ENCODE peak calls at places on chromosomes 2 and 18, in eight cellular contexts. R, V, N, E, G, Q, K and U are unnamed samples.

GRCh38 chr2:70966681-70967080 is 11.7 kb upstream of the ANKRD53 start:
- DNase-seq in E (no peak), K (no peak), Q (no peak), N (no peak), R (no peak), G (no peak), V (no peak), U (no peak)

GRCh38 chr2:154452906-154453493 is 245.5 kb upstream of the KCNJ3 start:
- DNase-seq in R (peak), E (peak), K (no peak), Q (no peak), V (no peak), N (no peak), G (peak), U (no peak)

GRCh38 chr2:218015831-218016521 is 13.2 kb upstream of the TNS1 start:
- DNase-seq in Q (no peak), N (peak), G (no peak), V (peak), E (no peak), K (no peak), R (no peak), U (no peak)

GRCh38 chr2:135132314-135132713 is 80.2 kb downstream of the RAB3GAP1 start:
- DNase-seq in E (no peak), G (no peak), R (peak), N (no peak), K (no peak), V (no peak), Q (no peak), U (no peak)

GRCh38 chr2:40243581-40243980 is 208.3 kb downstream of the SLC8A1 start:
- DNase-seq in E (no peak), R (peak), G (no peak), Q (no peak), V (no peak), N (no peak), K (peak), U (no peak)

GRCh38 chr2:68948695-68949094 is 4.0 kb downstream of the GKN2 start:
- DNase-seq in N (no peak), K (no peak), G (no peak), V (peak), Q (no peak), E (no peak), R (no peak), U (no peak)

GRCh38 chr2:20942538-20943223 is 101.2 kb downstream of the APOB start:
- DNase-seq in R (no peak), Q (no peak), E (no peak), N (no peak), V (no peak), K (no peak), G (no peak), U (no peak)

GRCh38 chr2:64331430-64331700 is 122.6 kb upstream of the LGALSL start:
- DNase-seq in N (no peak), R (no peak), E (no peak), K (no peak), V (no peak), Q (no peak), G (no peak), U (no peak)

GRCh38 chr2:18546586-18546985 is 13.9 kb downstream of the RDH14 start:
- DNase-seq in V (peak), N (no peak), G (peak), K (no peak), Q (no peak), E (no peak), R (peak), U (no peak)

GRCh38 chr2:85607268-85608215 is 4.3 kb downstream of the C2orf68 start:
- DNase-seq in Q (no peak), G (no peak), K (no peak), V (no peak), N (no peak), E (no peak), R (no peak), U (no peak)

GRCh38 chr2:128485761-128486639 is 167.3 kb upstream of the HS6ST1 start:
- DNase-seq in N (no peak), R (no peak), V (no peak), K (no peak), E (no peak), Q (no peak), G (no peak), U (no peak)

GRCh38 chr2:159200498-159200897 is 86.0 kb downstream of the WDSUB1 start:
- DNase-seq in K (peak), G (no peak), R (peak), N (no peak), V (peak), E (no peak), Q (no peak), U (no peak)

GRCh38 chr2:84458436-84459027 is 548 bp downstream of the SUCLG1 start:
- DNase-seq in E (no peak), K (peak), Q (no peak), N (no peak), V (no peak), G (peak), R (no peak), U (peak)

GRCh38 chr2:196263181-196263747 is 91.9 kb upstream of the STK17B start:
- DNase-seq in Q (no peak), G (peak), K (peak), R (no peak), N (no peak), V (peak), E (no peak), U (peak)

GRCh38 chr2:56184500-56184996 is 758 bp downstream of the CCDC85A start:
- DNase-seq in K (no peak), G (peak), E (no peak), Q (no peak), V (no peak), N (no peak), R (no peak), U (peak)

GRCh38 chr2:105243961-105244360 is 2.4 kb downstream of the GPR45 start:
- DNase-seq in N (no peak), K (no peak), V (no peak), R (no peak), E (no peak), G (no peak), Q (no peak), U (peak)

GRCh38 chr2:38394903-38395341 is 17.8 kb upstream of the ATL2 start:
- DNase-seq in K (peak), R (no peak), Q (no peak), G (peak), E (no peak), N (no peak), V (no peak), U (no peak)

GRCh38 chr2:96105152-96105915 is 11.0 kb downstream of the ADRA2B start:
- DNase-seq in N (no peak), K (no peak), V (no peak), G (no peak), R (no peak), Q (no peak), E (no peak), U (no peak)

GRCh38 chr2:157055660-157056199 is 201.8 kb upstream of the GALNT5 start:
- DNase-seq in G (peak), E (no peak), Q (no peak), V (peak), K (peak), N (no peak), R (peak), U (peak)

GRCh38 chr2:110674620-110675555 is 3.0 kb downstream of the BUB1 start:
- DNase-seq in N (no peak), E (peak), G (peak), R (peak), V (peak), K (peak), Q (no peak), U (peak)

GRCh38 chr2:231384970-231385369 is 10.5 kb upstream of the B3GNT7 start:
- DNase-seq in R (no peak), V (no peak), Q (no peak), G (no peak), E (no peak), K (no peak), N (no peak), U (no peak)

GRCh38 chr2:112985090-112985489 is 7.3 kb downstream of the IL36G start:
- DNase-seq in K (no peak), E (no peak), R (no peak), V (no peak), G (peak), N (no peak), Q (no peak), U (no peak)

GRCh38 chr2:69026026-69026425 is 13.0 kb downstream of the ANTXR1 start:
- DNase-seq in N (no peak), K (peak), G (peak), E (peak), R (peak), Q (no peak), V (peak), U (peak)

GRCh38 chr2:195337597-195337996 is 319.4 kb upstream of the SLC39A10 start:
- DNase-seq in R (no peak), N (no peak), V (no peak), Q (no peak), G (no peak), E (no peak), K (no peak), U (no peak)

GRCh38 chr18:2826581-2826980 is 20.2 kb upstream of the EMILIN2 start:
- DNase-seq in K (no peak), Q (no peak), E (no peak), V (no peak), N (no peak), G (no peak), R (peak), U (no peak)

GRCh38 chr2:222319576-222320440 is 21.0 kb upstream of the PAX3 start:
- DNase-seq in E (no peak), V (no peak), K (no peak), N (no peak), G (peak), Q (no peak), R (no peak), U (peak)

GRCh38 chr2:135909976-135910375 is 33.7 kb upstream of the MCM6 start:
- DNase-seq in E (no peak), N (no peak), V (no peak), G (no peak), R (peak), K (no peak), Q (no peak), U (peak)

GRCh38 chr18:49934457-49934856 is 121.1 kb upstream of the ACAA2 start:
- DNase-seq in V (no peak), R (no peak), Q (no peak), G (peak), N (no peak), K (no peak), E (no peak), U (no peak)

GRCh38 chr2:138811454-138811853 is 31.3 kb upstream of the NXPH2 start:
- DNase-seq in V (no peak), N (no peak), Q (no peak), E (no peak), G (no peak), K (no peak), R (no peak), U (no peak)

GRCh38 chr2:161412346-161412745 is 3.8 kb upstream of the TBR1 start:
- DNase-seq in N (no peak), R (peak), K (no peak), Q (no peak), G (no peak), V (no peak), E (no peak), U (no peak)

GRCh38 chr2:158313734-158314133 is 142.8 kb downstream of the CCDC148 start:
- DNase-seq in N (no peak), G (no peak), Q (no peak), R (no peak), V (no peak), K (no peak), E (no peak), U (no peak)

GRCh38 chr2:118325556-118325955 is 237.3 kb downstream of the INSIG2 start:
- DNase-seq in N (no peak), E (no peak), K (no peak), V (no peak), R (no peak), Q (no peak), G (no peak), U (no peak)

GRCh38 chr2:20634430-20635095 is 16.3 kb downstream of the HS1BP3 start:
- DNase-seq in K (peak), R (peak), N (no peak), E (no peak), Q (no peak), V (no peak), G (no peak), U (peak)

GRCh38 chr2:64141711-64142405 is 2.4 kb downstream of the PELI1 start:
- DNase-seq in G (peak), V (peak), R (peak), K (peak), N (no peak), Q (no peak), E (no peak), U (peak)

GRCh38 chr2:98768765-98769476 is 38.0 kb upstream of the MGAT4A start:
- DNase-seq in K (peak), G (no peak), E (no peak), V (no peak), R (peak), Q (no peak), N (no peak), U (peak)

GRCh38 chr2:67479256-67479655 is 82.1 kb downstream of the ETAA1 start:
- DNase-seq in Q (no peak), N (no peak), G (no peak), E (no peak), K (no peak), R (peak), V (no peak), U (no peak)

GRCh38 chr2:161486111-161486510 is 70.0 kb downstream of the TBR1 start:
- DNase-seq in G (no peak), R (no peak), N (no peak), Q (no peak), E (no peak), V (no peak), K (no peak), U (no peak)

GRCh38 chr18:72544092-72544886 is at the start of gene CBLN2:
- DNase-seq in K (peak), V (peak), E (no peak), Q (no peak), R (peak), N (peak), G (peak), U (peak)